ENCODE peak calls at places on chromosomes 4 and X, in five cellular contexts. B is cerebellum; N is naive thymus-derived CD8-positive, alpha-beta T cell; E is COR-L47; K is ACHN. O is an unnamed sample.

GRCh38 chr4:138398297-138398696 is 156.1 kb upstream of the SLC7A11 start:
- DNase-seq in E (peak), B (peak), K (no peak), N (no peak), O (no peak)

GRCh38 chrX:19875051-19875432 is 12.4 kb downstream of the SH3KBP1 start:
- DNase-seq in N (no peak), B (no peak), K (no peak), E (no peak), O (no peak)

GRCh38 chr4:40586034-40586433 is 43.6 kb downstream of the RBM47 start:
- DNase-seq in N (no peak), K (no peak), E (no peak), B (no peak), O (no peak)

GRCh38 chrX:125544856-125545255 is 225.2 kb downstream of the TEX13C start:
- DNase-seq in N (no peak), B (no peak), K (no peak), E (no peak), O (no peak)

GRCh38 chr4:11223261-11223660 is 205.4 kb downstream of the HS3ST1 start:
- DNase-seq in K (no peak), E (peak), N (no peak), B (no peak), O (no peak)

GRCh38 chr4:15344041-15344440 is 83.8 kb upstream of the C1QTNF7 start:
- DNase-seq in E (no peak), K (no peak), N (no peak), B (no peak), O (no peak)

GRCh38 chr4:120079839-120080520 is 13.3 kb upstream of the MAD2L1 start:
- DNase-seq in N (no peak), B (no peak), E (no peak), K (no peak), O (no peak)

GRCh38 chr4:38069271-38069760 is 109.1 kb downstream of the PTTG2 start:
- DNase-seq in N (peak), K (no peak), B (no peak), E (peak), O (no peak)

GRCh38 chrX:2958199-2958598 is 29.1 kb upstream of the ARSD start:
- DNase-seq in K (no peak), E (no peak), N (no peak), B (no peak), O (no peak)

GRCh38 chrX:16060252-16060651 is 63.1 kb upstream of the GRPR start:
- DNase-seq in N (no peak), B (no peak), K (no peak), E (no peak), O (no peak)

GRCh38 chr4:23952258-23952657 is 62.4 kb upstream of the PPARGC1A start:
- DNase-seq in E (no peak), K (no peak), B (no peak), N (no peak), O (no peak)

GRCh38 chrX:13955095-13955647 is 74.5 kb downstream of the GEMIN8 start:
- DNase-seq in B (no peak), K (no peak), N (no peak), E (no peak), O (no peak)

GRCh38 chrX:30948626-30949025 is 59.6 kb upstream of the TAB3 start:
- DNase-seq in K (no peak), B (no peak), E (no peak), N (no peak), O (no peak)

GRCh38 chr4:83862471-83862870 is 326.6 kb downstream of the GPAT3 start:
- DNase-seq in E (no peak), K (no peak), N (no peak), B (no peak), O (no peak)

GRCh38 chrX:69121321-69122000 is 43.8 kb downstream of the PJA1 start:
- DNase-seq in B (no peak), N (no peak), K (no peak), E (no peak), O (no peak)

GRCh38 chrX:47958943-47959342 is 44.8 kb downstream of the ZNF182 start:
- DNase-seq in B (no peak), N (peak), K (no peak), E (peak), O (no peak)

GRCh38 chrX:13091111-13091765 is 46.8 kb upstream of the FAM9C start:
- DNase-seq in B (no peak), K (no peak), E (no peak), N (no peak), O (no peak)

GRCh38 chr4:4627111-4627510 is 85.3 kb upstream of the STX18 start:
- DNase-seq in N (no peak), K (no peak), B (no peak), E (no peak), O (no peak)

GRCh38 chrX:63746278-63746677 is 38.7 kb downstream of the ARHGEF9 start:
- DNase-seq in B (no peak), N (no peak), K (no peak), E (no peak), O (no peak)

GRCh38 chr4:576991-577498 is 950 bp upstream of the TMEM271 start:
- DNase-seq in B (peak), N (no peak), K (no peak), E (no peak), O (no peak)

GRCh38 chrX:45300638-45301037 is 100.0 kb upstream of the DIPK2B start:
- DNase-seq in B (no peak), N (no peak), E (no peak), K (no peak), O (no peak)

GRCh38 chrX:129754266-129755024 is 15.7 kb downstream of the XPNPEP2 start:
- DNase-seq in N (no peak), B (no peak), E (no peak), K (peak), O (no peak)

GRCh38 chrX:70134116-70134477 is 850 bp downstream of the IGBP1 start:
- DNase-seq in B (peak), N (no peak), K (peak), E (no peak), O (no peak)

GRCh38 chr4:160485071-160485687 is 1382.3 kb downstream of the RAPGEF2 start:
- DNase-seq in E (no peak), N (no peak), K (no peak), B (no peak), O (no peak)

GRCh38 chrX:11100281-11101035 is 10.7 kb upstream of the HCCS start:
- DNase-seq in K (peak), E (peak), N (no peak), B (no peak), O (no peak)

GRCh38 chr4:1520145-1520661 is 114.0 kb upstream of the NKX1-1 start:
- DNase-seq in N (no peak), K (no peak), B (no peak), E (no peak), O (no peak)

GRCh38 chrX:8724176-8724757 is 7.7 kb downstream of the ANOS1 start:
- DNase-seq in N (no peak), B (no peak), E (no peak), K (peak), O (no peak)

GRCh38 chr4:30443289-30443688 is 276.9 kb upstream of the PCDH7 start:
- DNase-seq in E (no peak), N (no peak), B (no peak), K (no peak), O (no peak)

GRCh38 chr4:152697284-152698011 is 17.7 kb upstream of the TMEM154 start:
- DNase-seq in E (no peak), N (no peak), K (no peak), B (no peak), O (no peak)

GRCh38 chr4:15753786-15754185 is 24.3 kb upstream of the CD38 start:
- DNase-seq in N (no peak), B (no peak), E (no peak), K (no peak), O (no peak)

GRCh38 chr4:118736867-118737266 is 51.7 kb downstream of the METTL14 start:
- DNase-seq in E (peak), B (no peak), K (no peak), N (no peak), O (no peak)

GRCh38 chrX:114798902-114799301 is 215.0 kb downstream of the HTR2C start:
- DNase-seq in N (no peak), K (no peak), B (no peak), E (no peak), O (no peak)

GRCh38 chr4:186900980-186901379 is 177.3 kb upstream of the FAT1 start:
- DNase-seq in N (no peak), B (no peak), K (no peak), E (no peak), O (no peak)

GRCh38 chrX:150365953-150366911 is 3.1 kb downstream of the MAMLD1 start:
- DNase-seq in K (peak), B (no peak), N (no peak), E (no peak), O (no peak)

GRCh38 chr4:184958839-184959238 is 59.5 kb upstream of the HELT start:
- DNase-seq in K (no peak), N (no peak), E (no peak), B (no peak), O (no peak)

GRCh38 chr4:145289403-145290076 is 109.2 kb upstream of the OTUD4 start:
- DNase-seq in K (no peak), B (no peak), N (no peak), E (no peak), O (no peak)

GRCh38 chrX:118239471-118239870 is 106.4 kb upstream of the WDR44 start:
- DNase-seq in N (no peak), E (no peak), K (no peak), B (no peak), O (no peak)